ENCODE peak calls at places on chromosomes 5 and 9, in nine cellular contexts. N is right lobe of liver, O is body of pancreas, F is GM12878, G is upper lobe of right lung, D is neural progenitor cell, Q is spleen, Z is adrenal gland, H is breast epithelium. C is an unnamed sample. For H3K4me1 and H3K9me3, the result is how much of the 10 kb centered on the place peaks cover.

GRCh38 chr9:9730174-9730573 is 882.6 kb downstream of the PTPRD start:
- DNase-seq in N (no peak), O (no peak), F (no peak), G (no peak), D (no peak), Q (no peak), Z (no peak), H (no peak), C (no peak)

GRCh38 chr9:109107402-109108240 is 12.1 kb downstream of the TMEM245 start:
- DNase-seq in N (no peak), O (peak), F (no peak), G (no peak), D (no peak), Q (no peak), Z (no peak), H (no peak), C (no peak)

GRCh38 chr5:84215521-84215920 is 169.2 kb downstream of the EDIL3 start:
- DNase-seq in N (no peak), O (no peak), F (no peak), G (no peak), D (no peak), Q (no peak), Z (no peak), H (no peak), C (no peak)

GRCh38 chr9:86079421-86080111 is 19.8 kb downstream of the GOLM1 start:
- DNase-seq in N (no peak), O (no peak), F (no peak), G (no peak), D (no peak), Q (no peak), Z (no peak), H (no peak), C (no peak)

GRCh38 chr9:14256588-14256987 is 57.4 kb downstream of the NFIB start:
- DNase-seq in N (no peak), O (no peak), F (no peak), G (no peak), D (no peak), Q (no peak), Z (no peak), H (no peak), C (peak)

GRCh38 chr5:126422994-126423788 is at the start of gene GRAMD2B:
- DNase-seq in N (peak), O (peak), F (peak), G (peak), D (peak), Q (peak), Z (peak), H (peak), C (peak)

GRCh38 chr5:172414618-172415599 is 39.4 kb downstream of the SH3PXD2B start:
- DNase-seq in N (peak), O (peak), F (no peak), G (no peak), D (no peak), Q (no peak), Z (peak), H (no peak), C (peak)

GRCh38 chr5:76556511-76557221 is 66.5 kb downstream of the F2RL2 start:
- DNase-seq in N (no peak), O (no peak), F (peak), G (no peak), D (no peak), Q (no peak), Z (no peak), H (no peak), C (no peak)

GRCh38 chr5:135891804-135892203 is 3.8 kb downstream of the IL9 start:
- DNase-seq in N (no peak), O (no peak), F (no peak), G (no peak), D (peak), Q (no peak), Z (no peak), H (no peak), C (no peak)

GRCh38 chr5:147743012-147743411 is 39.5 kb downstream of the JAKMIP2 start:
- DNase-seq in N (no peak), O (no peak), F (no peak), G (no peak), D (no peak), Q (no peak), Z (no peak), H (no peak), C (no peak)

GRCh38 chr5:80346055-80346454 is 26.3 kb downstream of the SPZ1 start:
- DNase-seq in N (no peak), O (peak), F (no peak), G (no peak), D (peak), Q (no peak), Z (no peak), H (no peak), C (no peak)

GRCh38 chr5:37665272-37665671 is 174.6 kb downstream of the GDNF start:
- DNase-seq in N (no peak), O (no peak), F (no peak), G (no peak), D (no peak), Q (no peak), Z (no peak), H (no peak), C (no peak)

GRCh38 chr9:29062446-29062845 is 1489.2 kb upstream of the C9orf72 start:
- DNase-seq in N (no peak), O (no peak), F (no peak), G (no peak), D (no peak), Q (no peak), Z (no peak), H (no peak), C (no peak)

GRCh38 chr5:82635561-82636288 is 357.6 kb upstream of the RPS23 start:
- DNase-seq in N (no peak), O (peak), F (no peak), G (no peak), D (no peak), Q (no peak), Z (no peak), H (no peak), C (no peak)

GRCh38 chr9:37105169-37105750 is 15.1 kb upstream of the ZCCHC7 start:
- DNase-seq in N (no peak), O (no peak), F (no peak), G (no peak), D (no peak), Q (no peak), Z (no peak), H (no peak), C (no peak)

GRCh38 chr5:84259221-84260045 is 125.2 kb downstream of the EDIL3 start:
- DNase-seq in N (no peak), O (no peak), F (no peak), G (no peak), D (no peak), Q (no peak), Z (no peak), H (no peak), C (no peak)

GRCh38 chr9:75185585-75186170 is 97.4 kb downstream of the OSTF1 start:
- DNase-seq in N (peak), O (peak), F (no peak), G (no peak), D (peak), Q (peak), Z (no peak), H (no peak), C (peak)

GRCh38 chr5:5374034-5374715 is 48.3 kb upstream of the ICE1 start:
- DNase-seq in N (no peak), O (no peak), F (no peak), G (no peak), D (no peak), Q (no peak), Z (no peak), H (no peak), C (no peak)

GRCh38 chr5:113984928-113985327 is 376.9 kb upstream of the KCNN2 start:
- DNase-seq in N (no peak), O (no peak), F (no peak), G (no peak), D (no peak), Q (no peak), Z (peak), H (no peak), C (no peak)

GRCh38 chr5:31645420-31646081 is 6.6 kb downstream of the PDZD2 start:
- DNase-seq in N (no peak), O (no peak), F (no peak), G (no peak), D (peak), Q (no peak), Z (no peak), H (no peak), C (peak)

DNA sequence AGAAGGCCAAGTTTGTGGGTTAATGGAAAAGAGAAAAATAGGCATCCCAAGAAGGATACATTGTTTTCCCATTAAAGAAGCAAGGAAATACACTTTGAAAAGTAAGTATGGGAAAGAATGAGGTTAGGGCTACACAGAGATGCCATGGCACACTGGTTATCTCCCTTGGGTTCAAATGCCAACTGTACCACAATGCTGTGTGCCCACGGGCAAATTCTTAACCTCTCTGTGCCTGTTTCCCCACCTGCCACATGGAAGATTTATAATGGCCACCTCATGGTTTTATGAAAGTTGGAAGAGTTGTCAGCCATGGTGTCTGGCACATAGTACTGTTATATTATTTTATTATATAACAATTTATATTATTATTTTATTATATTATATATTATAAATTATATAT is 16.3 kb upstream of the MGAT1 start:
- DNase-seq in N (no peak), O (no peak), F (no peak), G (no peak), D (no peak), Q (no peak), Z (no peak), H (no peak), C (no peak)
- H3K4me1 ChIP-seq in N (under half), O (under half), F (half or more), G (under half), D (under half), Q (half or more), Z (half or more), H (under half), C (under half)

GRCh38 chr9:137987244-137988030 is 109.9 kb downstream of the CACNA1B start:
- DNase-seq in N (no peak), O (no peak), F (no peak), G (no peak), D (no peak), Q (no peak), Z (no peak), H (no peak), C (no peak)

GRCh38 chr9:137989156-137989555 is 111.6 kb downstream of the CACNA1B start:
- DNase-seq in N (no peak), O (no peak), F (no peak), G (no peak), D (no peak), Q (no peak), Z (no peak), H (no peak), C (peak)

GRCh38 chr9:137988051-137988450 is 110.5 kb downstream of the CACNA1B start:
- DNase-seq in N (no peak), O (no peak), F (no peak), G (no peak), D (no peak), Q (peak), Z (no peak), H (no peak), C (no peak)

GRCh38 chr9:137988701-137989100 is 111.1 kb downstream of the CACNA1B start:
- DNase-seq in N (no peak), O (no peak), F (no peak), G (no peak), D (no peak), Q (peak), Z (no peak), H (no peak), C (peak)

DNA sequence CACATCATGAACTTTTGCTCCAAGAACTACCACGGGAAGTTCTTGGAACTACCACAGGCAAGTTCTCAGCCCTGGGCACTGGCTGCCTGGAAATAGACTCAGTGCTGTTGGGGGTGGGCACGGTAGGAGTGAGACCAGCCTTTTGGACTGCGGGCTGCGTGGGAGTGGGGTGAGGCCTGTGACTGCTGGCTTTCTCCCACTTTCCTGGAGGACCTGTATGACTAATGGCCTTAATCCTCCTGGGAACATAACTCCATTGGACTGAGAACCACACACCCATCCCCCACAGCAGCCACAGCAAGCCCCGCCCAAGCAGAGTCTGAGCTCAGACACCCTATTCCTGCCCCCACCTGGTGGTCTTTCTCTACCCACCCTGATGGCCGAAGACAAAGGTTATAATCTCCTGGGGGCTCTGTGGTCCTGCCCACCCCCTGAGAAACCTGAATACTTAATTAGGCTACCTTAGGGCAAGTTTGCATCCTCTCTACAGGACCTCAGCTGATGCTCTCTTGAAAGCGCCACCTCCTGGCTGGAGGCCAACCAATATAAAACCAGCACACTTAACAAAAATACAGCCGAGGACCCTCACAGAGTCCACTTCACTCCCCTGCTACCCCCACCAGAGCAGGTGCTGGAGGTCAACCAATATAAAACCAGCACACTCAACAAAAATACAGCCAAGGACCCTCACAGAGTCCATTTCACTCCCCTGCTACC is 112.6 kb downstream of the CACNA1B start:
- DNase-seq in N (peak), O (no peak), F (no peak), G (peak), D (no peak), Q (peak), Z (no peak), H (no peak), C (no peak)
- H3K9me3 ChIP-seq in N (under half), O (under half), F (under half), G (under half), D (under half), Q (under half), Z (under half), H (under half), C (under half)

GRCh38 chr5:96957125-96958041 is 21.5 kb downstream of the LNPEP start:
- DNase-seq in N (no peak), O (no peak), F (peak), G (no peak), D (no peak), Q (no peak), Z (no peak), H (no peak), C (no peak)
- H3K4me3 ChIP-seq in N (no peak), O (no peak), F (peak), G (no peak), D (no peak), Q (no peak), Z (no peak), H (no peak), C (no peak)

DNA sequence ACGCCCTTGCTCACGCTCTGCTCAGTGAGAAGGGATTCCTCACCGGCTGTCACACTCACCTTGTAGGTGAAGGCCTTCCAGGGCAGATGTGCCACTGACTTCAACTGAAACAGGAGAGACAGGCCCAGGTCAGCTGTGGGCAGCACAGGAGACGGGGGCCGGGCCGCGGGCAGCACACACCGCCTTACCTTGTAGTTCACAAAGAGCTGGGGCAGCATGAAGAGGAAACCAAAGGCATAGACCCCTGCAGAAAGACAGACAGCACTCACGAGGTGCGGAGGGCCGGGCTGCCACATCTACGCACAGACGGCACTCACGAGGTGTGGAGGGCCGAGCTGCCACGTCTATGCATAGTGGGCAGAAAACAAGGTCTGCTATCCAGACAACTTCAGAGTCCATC is 23.3 kb downstream of the CLPTM1L start:
- DNase-seq in N (no peak), O (no peak), F (no peak), G (peak), D (no peak), Q (peak), Z (no peak), H (peak), C (no peak)
- H3K4me1 ChIP-seq in N (under half), O (under half), F (under half), G (under half), D (under half), Q (under half), Z (under half), H (under half), C (under half)

DNA sequence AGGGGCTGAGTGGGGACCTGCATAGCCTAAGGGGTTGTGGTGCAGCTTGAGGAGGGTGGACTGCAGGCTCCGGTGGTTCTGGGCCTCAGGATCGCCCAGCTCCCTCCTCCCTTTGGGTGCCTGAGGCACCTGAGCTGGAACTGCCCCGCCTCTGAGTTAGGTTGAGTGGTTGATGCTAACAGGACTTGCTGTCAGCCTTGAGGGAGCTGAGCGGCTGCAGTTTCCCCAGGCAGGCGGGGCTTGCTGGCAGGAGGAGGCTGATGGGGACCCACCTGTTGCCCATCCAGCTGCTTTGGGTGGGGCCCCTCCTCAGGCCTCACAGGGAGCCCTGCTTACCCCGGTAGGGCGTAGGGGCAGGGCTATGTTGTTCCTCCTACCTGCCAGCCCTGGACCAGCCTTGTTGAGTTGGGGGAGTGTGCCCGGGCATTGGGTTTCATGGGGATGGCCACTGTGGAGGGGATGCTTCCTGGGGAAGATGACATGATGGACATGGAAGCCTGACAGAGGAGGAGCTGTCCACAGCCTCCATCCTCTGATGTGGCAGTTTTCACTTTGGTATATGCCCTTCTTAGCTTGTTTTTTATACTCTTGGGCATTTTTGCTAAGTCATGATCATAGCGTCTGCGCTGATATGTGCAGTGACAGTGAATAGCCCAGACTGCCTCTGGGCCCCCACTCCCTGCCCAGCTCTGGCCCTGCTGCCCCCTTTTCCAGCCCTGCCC is 14.3 kb downstream of the WNK2 start:
- DNase-seq in N (no peak), O (peak), F (no peak), G (no peak), D (no peak), Q (no peak), Z (no peak), H (no peak), C (no peak)
- H3K9me3 ChIP-seq in N (under half), O (under half), F (under half), G (under half), D (under half), Q (under half), Z (under half), H (under half), C (under half)